ENCODE peak calls at places on chromosome X, in seven cellular contexts. V is Calu3, Y is mesothelial cell of epicardium, A is GM20000, K is kidney, L is H1, Q is GM13977. W is an unnamed sample.

GRCh38 chrX:42803320-42803719 is 25.4 kb upstream of the PPP1R2C start:
- DNase-seq in Q (no peak), A (no peak), V (no peak), K (no peak), Y (no peak), L (no peak), W (no peak)

GRCh38 chrX:155997436-155997835 is at the start of gene IL9R:
- DNase-seq in Y (no peak), K (no peak), V (no peak), A (peak), L (no peak), Q (peak), W (no peak)

GRCh38 chrX:150961631-150962030 is 21.5 kb upstream of the HMGB3 start:
- DNase-seq in Q (no peak), K (no peak), V (no peak), A (no peak), L (no peak), Y (no peak), W (no peak)

GRCh38 chrX:65587616-65588526 is 53.3 kb upstream of the LAS1L start:
- DNase-seq in K (peak), Q (no peak), Y (peak), V (peak), A (no peak), L (no peak), W (no peak)

GRCh38 chrX:153726286-153727107 is 1.8 kb downstream of the ABCD1 start:
- DNase-seq in Q (peak), V (peak), K (peak), L (peak), Y (no peak), A (peak), W (peak)

GRCh38 chrX:37796805-37797204 is 16.9 kb downstream of the CYBB start:
- DNase-seq in L (no peak), V (peak), A (no peak), K (no peak), Q (no peak), Y (no peak), W (no peak)

GRCh38 chrX:39445336-39445735 is 644.1 kb downstream of the MID1IP1 start:
- DNase-seq in K (no peak), Q (no peak), A (no peak), Y (no peak), L (peak), V (peak), W (no peak)

GRCh38 chrX:10972731-10973130 is 138.4 kb upstream of the HCCS start:
- DNase-seq in V (no peak), L (no peak), A (no peak), Q (no peak), K (no peak), Y (no peak), W (no peak)

GRCh38 chrX:56813318-56813837 is 84.3 kb downstream of the NBDY start:
- DNase-seq in V (no peak), Y (no peak), A (no peak), Q (peak), K (no peak), L (no peak), W (no peak)